ENCODE peak calls at places on chromosome 5, in ten cellular contexts. X, E, H, Q, S, B, L, N, F and P are unnamed samples.

GRCh38 chr5:148957591-148958202 is 105.2 kb downstream of the SH3TC2 start:
- DNase-seq in X (no peak), L (peak), S (no peak), N (no peak), B (peak), F (peak), H (peak), E (no peak), Q (peak), P (peak)

GRCh38 chr5:68290260-68290674 is 74.7 kb downstream of the PIK3R1 start:
- DNase-seq in N (no peak), F (no peak), S (no peak), H (peak), E (no peak), B (no peak), L (no peak), Q (no peak), X (no peak), P (peak)

GRCh38 chr5:78677777-78678668 is 29.5 kb upstream of the LHFPL2 start:
- DNase-seq in E (no peak), X (no peak), L (no peak), H (peak), B (peak), F (no peak), S (peak), N (peak), Q (no peak), P (peak)

GRCh38 chr5:41797672-41798071 is 72.6 kb downstream of the OXCT1 start:
- DNase-seq in X (no peak), Q (no peak), F (no peak), N (no peak), S (no peak), H (no peak), L (no peak), E (no peak), B (no peak), P (no peak)

GRCh38 chr5:15598294-15598902 is 98.4 kb downstream of the FBXL7 start:
- DNase-seq in S (no peak), X (no peak), L (peak), N (no peak), B (peak), H (peak), E (no peak), F (peak), Q (no peak), P (peak)

GRCh38 chr5:137696481-137696880 is 39.4 kb downstream of the KLHL3 start:
- DNase-seq in B (no peak), F (no peak), X (no peak), S (no peak), L (no peak), N (no peak), E (no peak), H (no peak), Q (peak), P (peak)

GRCh38 chr5:78984020-78984610 is 995 bp downstream of the ARSB start:
- DNase-seq in E (no peak), N (no peak), L (peak), S (no peak), H (no peak), F (no peak), B (no peak), X (no peak), Q (peak), P (peak)

GRCh38 chr5:9423611-9424010 is 122.3 kb downstream of the SEMA5A start:
- DNase-seq in L (no peak), X (no peak), Q (no peak), F (no peak), H (peak), N (no peak), E (no peak), B (no peak), S (no peak), P (peak)

GRCh38 chr5:142713151-142713706 is 27.3 kb upstream of the FGF1 start:
- DNase-seq in X (peak), H (peak), L (peak), Q (peak), S (peak), N (peak), E (no peak), F (peak), B (peak), P (peak)

GRCh38 chr5:81631124-81631523 is 119.8 kb downstream of the SSBP2 start:
- DNase-seq in S (no peak), Q (no peak), F (peak), B (peak), E (no peak), X (no peak), L (peak), N (no peak), H (no peak), P (no peak)

GRCh38 chr5:25754895-25755294 is 1110.1 kb upstream of the CDH10 start:
- DNase-seq in F (peak), B (peak), Q (no peak), E (no peak), H (no peak), X (no peak), N (no peak), S (no peak), L (peak), P (peak)

GRCh38 chr5:180153991-180154390 is 55.0 kb downstream of the RASGEF1C start:
- DNase-seq in N (no peak), X (no peak), S (no peak), E (no peak), B (no peak), F (no peak), H (no peak), L (no peak), Q (no peak), P (no peak)

GRCh38 chr5:31412324-31412723 is 119.6 kb downstream of the DROSHA start:
- DNase-seq in Q (peak), H (peak), X (no peak), E (no peak), S (no peak), F (no peak), B (no peak), L (no peak), N (no peak), P (peak)

GRCh38 chr5:157608972-157609565 is 33.5 kb upstream of the ADAM19 start:
- DNase-seq in H (peak), N (no peak), S (no peak), Q (no peak), E (no peak), B (no peak), F (no peak), X (no peak), L (no peak), P (no peak)

GRCh38 chr5:143841446-143841845 is 29.5 kb downstream of the HMHB1 start:
- DNase-seq in H (no peak), N (no peak), X (no peak), S (no peak), L (no peak), B (no peak), F (no peak), E (no peak), Q (no peak), P (no peak)

GRCh38 chr5:1136814-1137213 is 25.0 kb upstream of the SLC12A7 start:
- DNase-seq in H (no peak), E (no peak), X (no peak), L (no peak), B (no peak), F (no peak), N (no peak), Q (no peak), S (no peak), P (no peak)

GRCh38 chr5:168765220-168766037 is 186.3 kb upstream of the PANK3 start:
- DNase-seq in E (no peak), F (no peak), H (peak), N (peak), S (peak), X (no peak), L (no peak), B (no peak), Q (no peak), P (peak)

GRCh38 chr5:65742565-65743231 is 20.7 kb downstream of the NLN start:
- DNase-seq in S (no peak), N (no peak), E (no peak), H (peak), B (peak), F (peak), X (no peak), Q (peak), L (peak), P (peak)

GRCh38 chr5:152331718-152332117 is 73.4 kb downstream of the NMUR2 start:
- DNase-seq in Q (no peak), N (no peak), X (no peak), L (no peak), S (no peak), B (peak), E (no peak), F (peak), H (no peak), P (no peak)

GRCh38 chr5:126360467-126360866 is 62.7 kb upstream of the GRAMD2B start:
- DNase-seq in S (no peak), H (no peak), Q (no peak), E (no peak), F (no peak), L (no peak), B (peak), N (no peak), X (no peak), P (no peak)

GRCh38 chr5:96780626-96781025 is 27.1 kb downstream of the ERAP1 start:
- DNase-seq in Q (peak), E (no peak), F (no peak), B (peak), H (no peak), X (no peak), S (no peak), L (no peak), N (no peak), P (peak)

GRCh38 chr5:40991981-40992559 is 79.1 kb downstream of the MROH2B start:
- DNase-seq in B (no peak), X (no peak), Q (no peak), N (no peak), L (no peak), E (no peak), F (no peak), S (no peak), H (no peak), P (no peak)

GRCh38 chr5:52283221-52283620 is 504.5 kb upstream of the ITGA1 start:
- DNase-seq in Q (peak), N (no peak), H (no peak), S (no peak), X (no peak), E (no peak), L (no peak), B (no peak), F (no peak), P (no peak)

GRCh38 chr5:123720955-123721354 is 209.0 kb downstream of the CSNK1G3 start:
- DNase-seq in F (no peak), N (no peak), B (no peak), H (no peak), Q (no peak), E (no peak), S (no peak), L (no peak), X (no peak), P (peak)

GRCh38 chr5:127192836-127193341 is 97.7 kb upstream of the MEGF10 start:
- DNase-seq in Q (no peak), X (no peak), N (no peak), L (no peak), E (no peak), H (no peak), F (no peak), S (no peak), B (no peak), P (no peak)

GRCh38 chr5:173291722-173292658 is 36.2 kb downstream of the STC2 start:
- DNase-seq in E (no peak), X (no peak), B (peak), F (no peak), H (peak), N (no peak), S (no peak), Q (no peak), L (no peak), P (peak)

GRCh38 chr5:125560476-125561225 is 814.2 kb upstream of the ZNF608 start:
- DNase-seq in E (no peak), B (no peak), S (no peak), N (no peak), F (no peak), X (no peak), L (no peak), H (peak), Q (peak), P (peak)

GRCh38 chr5:111187079-111187478 is 37.1 kb upstream of the CAMK4 start:
- DNase-seq in X (no peak), F (no peak), Q (no peak), N (no peak), L (no peak), H (no peak), E (no peak), S (no peak), B (no peak), P (no peak)

GRCh38 chr5:126852104-126852531 is 75.2 kb downstream of the LMNB1 start:
- DNase-seq in L (peak), Q (peak), S (no peak), B (no peak), X (no peak), N (no peak), H (peak), E (no peak), F (no peak), P (peak)

GRCh38 chr5:117131048-117131679 is 556.5 kb upstream of the SEMA6A start:
- DNase-seq in Q (no peak), N (no peak), B (peak), X (no peak), E (no peak), L (no peak), F (no peak), S (no peak), H (no peak), P (no peak)

GRCh38 chr5:5700549-5700948 is 278.1 kb downstream of the ICE1 start:
- DNase-seq in F (no peak), L (no peak), S (no peak), N (no peak), X (no peak), B (no peak), H (no peak), E (no peak), Q (no peak), P (peak)

GRCh38 chr5:5695266-5695665 is 272.8 kb downstream of the ICE1 start:
- DNase-seq in H (no peak), Q (no peak), S (no peak), X (no peak), E (no peak), F (no peak), B (no peak), L (no peak), N (no peak), P (no peak)

GRCh38 chr5:5702934-5703333 is 280.5 kb downstream of the ICE1 start:
- DNase-seq in E (no peak), S (no peak), F (no peak), B (no peak), X (no peak), L (no peak), Q (no peak), H (no peak), N (no peak), P (no peak)

GRCh38 chr5:5704352-5704751 is 281.9 kb downstream of the ICE1 start:
- DNase-seq in E (no peak), H (no peak), B (no peak), N (no peak), X (no peak), S (no peak), Q (no peak), F (no peak), L (no peak), P (no peak)

GRCh38 chr5:5699062-5699461 is 276.6 kb downstream of the ICE1 start:
- DNase-seq in B (no peak), L (no peak), X (no peak), N (no peak), E (peak), H (no peak), S (no peak), F (no peak), Q (no peak), P (no peak)
- TF ChIP-seq CTCF in B (no peak), L (peak), X (no peak), N (no peak), E (no peak), H (no peak), S (no peak), F (peak), Q (no peak), P (no peak)

GRCh38 chr5:122310886-122311285 is 1.2 kb upstream of the SNCAIP start:
- DNase-seq in Q (peak), L (no peak), F (no peak), E (no peak), X (no peak), B (no peak), N (no peak), S (no peak), H (no peak), P (no peak)
- H3K4me3 ChIP-seq in Q (peak), L (no peak), F (no peak), E (peak), X (no peak), B (no peak), N (no peak), S (peak), H (no peak), P (no peak)

GRCh38 chr5:75734913-75735789 is 17.9 kb upstream of the POC5 start:
- DNase-seq in E (no peak), S (no peak), B (peak), Q (no peak), X (no peak), N (no peak), H (peak), F (no peak), L (peak), P (peak)
- TF ChIP-seq CTCF in E (no peak), S (no peak), B (peak), Q (peak), X (peak), N (peak), H (peak), F (peak), L (peak), P (peak)

GRCh38 chr5:178995341-178995690 is 196 bp upstream of the GRM6 start:
- DNase-seq in B (no peak), L (no peak), Q (no peak), N (no peak), X (no peak), F (no peak), S (no peak), H (no peak), E (no peak), P (no peak)
- H3K4me3 ChIP-seq in B (no peak), L (no peak), Q (no peak), N (no peak), X (no peak), F (no peak), S (no peak), H (no peak), E (no peak), P (no peak)

GRCh38 chr5:92659246-92659645 is 921.8 kb downstream of the NR2F1-AS1 start:
- DNase-seq in E (no peak), L (no peak), B (no peak), F (no peak), N (no peak), Q (no peak), H (no peak), X (no peak), S (no peak), P (no peak)

GRCh38 chr5:92652735-92653134 is 928.3 kb downstream of the NR2F1-AS1 start:
- DNase-seq in S (no peak), L (no peak), N (no peak), Q (no peak), X (no peak), F (no peak), B (no peak), H (peak), E (no peak), P (peak)

GRCh38 chr5:92653730-92654461 is 927.1 kb downstream of the NR2F1-AS1 start:
- DNase-seq in N (no peak), E (no peak), H (no peak), Q (no peak), S (no peak), B (peak), F (no peak), L (no peak), X (no peak), P (peak)
- TF ChIP-seq CTCF in N (no peak), E (no peak), H (no peak), Q (no peak), S (no peak), B (no peak), F (no peak), L (no peak), X (no peak), P (no peak)

DNA sequence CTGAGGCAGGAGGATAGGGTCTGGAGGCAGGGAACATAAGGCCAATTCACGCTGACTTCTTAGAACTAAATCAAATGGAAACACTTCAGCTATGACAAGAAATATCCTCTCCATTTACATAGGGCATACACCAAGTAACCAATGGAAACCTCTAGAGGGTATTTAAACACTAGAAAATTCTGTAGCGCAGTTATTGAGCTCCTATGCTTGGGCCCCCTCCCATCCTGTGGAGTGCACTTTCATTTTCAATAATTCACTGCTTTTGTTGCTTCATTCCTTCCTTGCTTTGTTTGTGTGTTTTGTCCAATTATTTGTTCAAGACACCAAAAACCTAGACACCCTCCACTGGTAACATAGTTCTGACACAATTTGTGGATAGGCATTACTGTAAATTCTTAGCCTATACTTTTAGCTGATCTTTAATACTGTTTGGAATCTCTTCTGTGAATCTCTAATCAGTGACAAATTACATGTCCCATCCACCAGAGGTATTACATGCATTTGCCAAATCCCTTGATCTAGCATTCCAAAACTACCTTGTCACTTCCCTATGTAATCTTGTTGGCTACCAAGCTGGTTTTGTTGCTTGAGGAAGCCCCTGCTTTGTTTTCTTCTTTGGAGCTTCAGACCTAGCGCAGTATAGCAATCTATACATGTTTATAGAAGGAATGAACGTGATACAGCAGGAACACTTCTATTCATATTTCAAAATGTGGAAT is 61.6 kb downstream of the ST8SIA4 start:
- DNase-seq in L (no peak), E (no peak), N (no peak), H (peak), X (no peak), B (no peak), F (no peak), Q (peak), S (no peak), P (no peak)
- H3K4me3 ChIP-seq in L (peak), E (no peak), N (no peak), H (no peak), X (no peak), B (no peak), F (no peak), Q (no peak), S (no peak), P (no peak)

GRCh38 chr5:110054240-110054639 is 364.5 kb downstream of the MAN2A1 start:
- DNase-seq in H (peak), L (peak), F (peak), B (peak), E (no peak), N (no peak), Q (peak), X (peak), S (no peak), P (peak)
- TF ChIP-seq CTCF in H (no peak), L (peak), F (peak), B (peak), E (no peak), N (no peak), Q (no peak), X (peak), S (no peak), P (peak)